ENCODE peak calls at places on chromosomes 2 and 18, in nine cellular contexts. X is ELR; I is B cell; R is NCI-H69; O is sciatic nerve; L is Karpas-422; Y is activated CD8-positive, alpha-beta T cell treated with anti-CD3 and anti-CD28 coated beads, Interleukin-2, amount 10 ng/mL, durations not matched to agents 7 days and 5 days; F is endothelial cell; T is stimulated activated naive CD8-positive, alpha-beta T cell treated with anti-CD3 and anti-CD28 coated beads, Interleukin-15, Interleukin-2, amounts not matched to agents 100 U/mL and 50 U/mL, for 24 hours. S is an unnamed sample.

GRCh38 chr2:67295851-67296250 is 101.3 kb upstream of the ETAA1 start:
- DNase-seq in F (no peak), L (no peak), T (no peak), O (no peak), X (peak; percentile 42), I (no peak), Y (no peak), R (no peak), S (no peak)

GRCh38 chr2:162677476-162677875 is 161.1 kb downstream of the KCNH7 start:
- DNase-seq in O (no peak), T (no peak), L (no peak), I (no peak), R (no peak), X (peak; percentile 85), Y (no peak), F (no peak), S (no peak)

GRCh38 chr2:84946204-84947009 is 24.6 kb upstream of the KCMF1 start:
- DNase-seq in O (no peak), X (peak; percentile 98), R (no peak), I (peak; percentile 74), T (peak; percentile 82), F (no peak), L (peak; percentile 80), Y (peak; percentile 77), S (no peak)

GRCh38 chr2:138742446-138743057 is 37.6 kb downstream of the NXPH2 start:
- DNase-seq in O (no peak), L (no peak), X (no peak), R (peak; percentile 62), T (no peak), F (no peak), Y (no peak), I (no peak), S (peak; percentile 72)

GRCh38 chr2:23900133-23900926 is 26.6 kb downstream of the ATAD2B start:
- DNase-seq in O (no peak), Y (no peak), R (no peak), X (peak; percentile 84), F (no peak), T (no peak), L (no peak), I (no peak), S (no peak)

GRCh38 chr2:201257941-201258665 is 2.2 kb upstream of the CASP8 start:
- DNase-seq in T (peak; percentile 90), R (peak; percentile 66), X (peak; percentile 87), F (peak; percentile 53), L (peak; percentile 87), Y (peak; percentile 98), O (peak; percentile 72), I (peak; percentile 88), S (peak; percentile 68)

GRCh38 chr18:10062292-10062940 is 148.6 kb downstream of the VAPA start:
- DNase-seq in F (no peak), T (no peak), R (peak; percentile 74), X (no peak), L (no peak), Y (no peak), O (no peak), I (no peak), S (no peak)

GRCh38 chr2:110713508-110714362 is 18.6 kb upstream of the ACOXL start:
- DNase-seq in I (no peak), O (no peak), R (peak; percentile 66), F (no peak), T (no peak), X (peak; percentile 12), Y (no peak), L (no peak), S (no peak)

GRCh38 chr2:152246686-152247336 is 71.2 kb upstream of the STAM2 start:
- DNase-seq in F (no peak), R (no peak), L (no peak), X (peak; percentile 4), T (no peak), I (no peak), Y (no peak), O (no peak), S (no peak)

GRCh38 chr18:44986933-44987332 is 306.2 kb downstream of the SETBP1 start:
- DNase-seq in T (no peak), L (peak; percentile 25), R (no peak), F (no peak), O (no peak), I (no peak), X (no peak), Y (no peak), S (no peak)

GRCh38 chr2:139814458-139814857 is 1034.3 kb upstream of the NXPH2 start:
- DNase-seq in F (no peak), I (no peak), L (no peak), R (no peak), X (no peak), O (no peak), T (no peak), Y (no peak), S (no peak)

GRCh38 chr2:33372940-33373553 is 103.4 kb upstream of the RASGRP3 start:
- DNase-seq in F (peak; percentile 24), L (peak; percentile 79), I (peak; percentile 67), T (peak; percentile 14), R (peak; percentile 50), X (peak; percentile 48), O (no peak), Y (peak; percentile 56), S (no peak)

GRCh38 chr2:5093056-5093455 is 599.1 kb upstream of the SOX11 start:
- DNase-seq in F (no peak), X (no peak), L (no peak), O (no peak), Y (no peak), T (no peak), R (no peak), I (no peak), S (no peak)

GRCh38 chr2:157440404-157441071 is 3.4 kb downstream of the CYTIP start:
- DNase-seq in I (no peak), O (no peak), T (no peak), Y (no peak), R (no peak), X (no peak), L (peak; percentile 51), F (no peak), S (no peak)

GRCh38 chr2:58702302-58702696 is 461.2 kb upstream of the FANCL start:
- DNase-seq in R (no peak), O (no peak), I (no peak), T (no peak), Y (no peak), F (no peak), L (no peak), X (peak; percentile 79), S (peak; percentile 5)

GRCh38 chr2:237968048-237968862 is 1.4 kb downstream of the UBE2F start:
- DNase-seq in I (peak; percentile 76), R (no peak), X (peak; percentile 23), L (peak; percentile 84), O (no peak), T (peak; percentile 46), Y (peak; percentile 78), F (no peak), S (no peak)

GRCh38 chr2:239392688-239393400 is 8.0 kb downstream of the HDAC4 start:
- DNase-seq in Y (no peak), X (no peak), F (no peak), O (peak; percentile 59), L (no peak), T (no peak), R (no peak), I (no peak), S (no peak)

S was measured in SJCRH30.